ENCODE peak calls at places on chromosome 11, in ten cellular contexts. B is tibial artery, N is body of pancreas, E is lower lobe of right lung, Q is GM23338, V is left ventricle myocardium inferior, H is ovary, I is neural progenitor cell, L is BE2C, O is endodermal cell. Y is an unnamed sample.

GRCh38 chr11:126253265-126253664 is 15.4 kb downstream of the SRPRA start:
- DNase-seq in B (no peak), N (no peak), E (no peak), Q (no peak), V (no peak), H (no peak), I (no peak), L (no peak), O (no peak), Y (no peak)

GRCh38 chr11:72072348-72072747 is 8.0 kb downstream of the NUMA1 start:
- DNase-seq in B (no peak), N (no peak), E (no peak), Q (peak; percentile 12), V (no peak), H (no peak), I (peak; percentile 21), L (no peak), O (no peak), Y (no peak)

GRCh38 chr11:115555336-115556090 is 51.3 kb upstream of the CADM1 start:
- DNase-seq in B (no peak), N (no peak), E (no peak), Q (no peak), V (no peak), H (no peak), I (no peak), L (no peak), O (no peak), Y (no peak)

GRCh38 chr11:17117262-17117661 is 39.8 kb upstream of the RPS13 start:
- DNase-seq in B (no peak), N (no peak), E (no peak), Q (no peak), V (no peak), H (no peak), I (no peak), L (no peak), O (no peak), Y (no peak)

GRCh38 chr11:14973621-14974020 is 1.5 kb upstream of the CALCA start:
- DNase-seq in B (no peak), N (no peak), E (no peak), Q (peak; percentile 60), V (no peak), H (no peak), I (peak; percentile 65), L (peak; percentile 18), O (peak; percentile 82), Y (no peak)

GRCh38 chr11:1160231-1161101 is 2.7 kb downstream of the MUC5AC start:
- DNase-seq in B (peak; percentile 59), N (no peak), E (no peak), Q (no peak), V (peak; percentile 11), H (no peak), I (no peak), L (no peak), O (peak; percentile 38), Y (no peak)

GRCh38 chr11:78666675-78667129 is 92.0 kb upstream of the NARS2 start:
- DNase-seq in B (no peak), N (no peak), E (no peak), Q (no peak), V (no peak), H (no peak), I (no peak), L (no peak), O (no peak), Y (no peak)

GRCh38 chr11:67429038-67429668 is 859 bp downstream of the RPS6KB2 start:
- DNase-seq in B (no peak), N (no peak), E (no peak), Q (no peak), V (no peak), H (peak; percentile 47), I (no peak), L (no peak), O (no peak), Y (no peak)

GRCh38 chr11:1384206-1384965 is 5.3 kb upstream of the BRSK2 start:
- DNase-seq in B (no peak), N (no peak), E (no peak), Q (no peak), V (no peak), H (no peak), I (no peak), L (no peak), O (no peak), Y (no peak)

DNA sequence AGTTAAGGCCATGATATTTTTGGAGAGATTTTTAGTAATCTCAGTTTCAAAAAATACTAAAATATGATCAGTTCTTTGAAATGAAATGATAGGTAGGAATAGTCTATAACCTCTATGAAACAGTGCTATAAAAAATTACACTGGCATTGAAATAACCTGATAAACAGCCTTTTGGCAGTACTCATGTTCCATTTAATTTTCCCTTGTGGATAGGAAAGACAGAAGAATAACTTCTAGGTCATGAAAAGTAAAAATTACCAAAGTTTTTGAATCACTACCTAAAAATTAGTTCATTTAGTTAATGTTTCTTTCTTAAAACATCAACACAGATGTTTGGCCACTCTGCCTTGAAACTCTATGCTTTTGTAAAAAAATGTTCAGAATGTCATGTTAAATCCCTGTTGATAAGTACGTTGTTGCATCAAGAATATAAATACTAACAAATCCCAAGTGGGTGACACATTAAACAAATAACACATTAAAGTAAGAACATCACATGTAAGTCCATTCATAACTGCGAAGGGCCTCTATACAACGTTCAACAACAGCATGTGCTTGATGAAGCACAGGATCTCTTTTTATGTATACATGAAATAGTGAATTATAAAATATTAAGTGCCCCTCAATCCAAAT is 290.2 kb downstream of the SWAP70 start:
- DNase-seq in B (no peak), N (no peak), E (no peak), Q (no peak), V (no peak), H (no peak), I (no peak), L (no peak), O (no peak), Y (no peak)
- H3K4me1 ChIP-seq in B (no peaks in the 10 kb centered on the region), N (no peaks in the 10 kb centered on the region), E (peaks cover 4% of the 10 kb centered on the region), Q (no peaks in the 10 kb centered on the region), V (peaks cover 7% of the 10 kb centered on the region), H (no peaks in the 10 kb centered on the region), I (no peaks in the 10 kb centered on the region), L (no peaks in the 10 kb centered on the region), O (no peaks in the 10 kb centered on the region), Y (no peaks in the 10 kb centered on the region)

GRCh38 chr11:70305501-70305900 is 35.0 kb downstream of the PPFIA1 start:
- DNase-seq in B (no peak), N (no peak), E (no peak), Q (no peak), V (no peak), H (no peak), I (no peak), L (no peak), O (no peak), Y (no peak)
- H3K4me1 ChIP-seq in B (no peaks in the 10 kb centered on the region), N (peaks cover 8% of the 10 kb centered on the region), E (peaks cover 12% of the 10 kb centered on the region), Q (peaks cover under 1% of the 10 kb centered on the region), V (peaks cover 27% of the 10 kb centered on the region), H (peaks cover 12% of the 10 kb centered on the region), I (no peaks in the 10 kb centered on the region), L (peaks cover 5% of the 10 kb centered on the region), O (peaks cover 9% of the 10 kb centered on the region), Y (no peaks in the 10 kb centered on the region)

GRCh38 chr11:34493926-34494595 is 19.5 kb downstream of the ELF5 start:
- DNase-seq in B (no peak), N (no peak), E (no peak), Q (no peak), V (no peak), H (no peak), I (no peak), L (no peak), O (no peak), Y (no peak)

GRCh38 chr11:34495724-34496377 is 17.7 kb downstream of the ELF5 start:
- DNase-seq in B (no peak), N (no peak), E (peak; percentile 89), Q (no peak), V (no peak), H (no peak), I (no peak), L (no peak), O (no peak), Y (no peak)

GRCh38 chr11:34495239-34495723 is 18.3 kb downstream of the ELF5 start:
- DNase-seq in B (no peak), N (no peak), E (no peak), Q (peak; percentile 18), V (no peak), H (no peak), I (no peak), L (no peak), O (peak; percentile 45), Y (no peak)

GRCh38 chr11:34492806-34493414 is 20.7 kb downstream of the ELF5 start:
- DNase-seq in B (no peak), N (peak; percentile 79), E (peak; percentile 68), Q (peak; percentile 87), V (no peak), H (peak; percentile 37), I (peak; percentile 79), L (peak; percentile 46), O (peak; percentile 83), Y (peak; percentile 14)

DNA sequence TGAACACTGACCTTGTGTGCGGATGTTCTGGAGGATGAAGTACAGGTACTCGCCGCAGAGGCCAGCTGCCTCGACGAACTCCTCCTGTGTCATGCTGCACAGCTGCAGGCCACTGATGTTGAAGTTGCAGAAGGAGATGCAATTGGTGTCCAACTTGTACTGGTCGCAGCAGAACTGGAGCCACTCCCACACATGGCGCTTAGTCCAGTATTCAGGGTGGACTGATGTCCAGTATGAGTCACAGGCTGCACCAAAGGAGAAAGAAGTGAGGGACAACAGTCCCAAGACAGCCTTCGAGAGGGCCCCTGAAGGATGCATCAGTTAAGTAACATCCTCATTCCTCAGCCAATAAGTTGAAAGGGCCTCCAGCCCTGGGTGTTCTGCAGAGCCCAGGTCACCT is 20.1 kb downstream of the ELF5 start:
- DNase-seq in B (no peak), N (no peak), E (no peak), Q (no peak), V (no peak), H (no peak), I (no peak), L (no peak), O (no peak), Y (no peak)
- H3K4me1 ChIP-seq in B (no peaks in the 10 kb centered on the region), N (no peaks in the 10 kb centered on the region), E (no peaks in the 10 kb centered on the region), Q (no peaks in the 10 kb centered on the region), V (no peaks in the 10 kb centered on the region), H (no peaks in the 10 kb centered on the region), I (peaks cover 14% of the 10 kb centered on the region), L (no peaks in the 10 kb centered on the region), O (peaks cover 3% of the 10 kb centered on the region), Y (no peaks in the 10 kb centered on the region)

GRCh38 chr11:12802418-12803085 is 128.3 kb downstream of the TEAD1 start:
- DNase-seq in B (no peak), N (peak; percentile 95), E (peak; percentile 94), Q (peak; percentile 27), V (no peak), H (peak; percentile 70), I (peak; percentile 73), L (peak; percentile 67), O (no peak), Y (no peak)

GRCh38 chr11:12800032-12800671 is 125.9 kb downstream of the TEAD1 start:
- DNase-seq in B (no peak), N (peak; percentile 85), E (no peak), Q (peak; percentile 46), V (no peak), H (no peak), I (no peak), L (no peak), O (peak; percentile 73), Y (no peak)

GRCh38 chr11:12806113-12806512 is 131.9 kb downstream of the TEAD1 start:
- DNase-seq in B (no peak), N (peak; percentile 55), E (no peak), Q (no peak), V (no peak), H (no peak), I (no peak), L (no peak), O (no peak), Y (no peak)

GRCh38 chr11:12801976-12802375 is 127.8 kb downstream of the TEAD1 start:
- DNase-seq in B (no peak), N (no peak), E (no peak), Q (no peak), V (no peak), H (no peak), I (no peak), L (no peak), O (no peak), Y (no peak)

GRCh38 chr11:12803086-12803826 is 129.0 kb downstream of the TEAD1 start:
- DNase-seq in B (no peak), N (no peak), E (no peak), Q (no peak), V (no peak), H (no peak), I (peak; percentile 47), L (peak; percentile 28), O (no peak), Y (no peak)
- H3K4me1 ChIP-seq in B (no peaks in the 10 kb centered on the region), N (peaks cover 95% of the 10 kb centered on the region), E (peaks cover 50% of the 10 kb centered on the region), Q (peaks cover 76% of the 10 kb centered on the region), V (peaks cover 64% of the 10 kb centered on the region), H (peaks cover 25% of the 10 kb centered on the region), I (peaks cover 85% of the 10 kb centered on the region), L (peaks cover 43% of the 10 kb centered on the region), O (peaks cover 39% of the 10 kb centered on the region), Y (no peaks in the 10 kb centered on the region)

Y was measured in naive thymus-derived CD4-positive, alpha-beta T cell.